ENCODE peak calls at places on chromosome 15, in nine cellular contexts. W is B cell, D is right cardiac atrium, V is foreskin fibroblast, T is left ventricle myocardium superior, R is AG20443, Q is Daoy, Y is stromal cell of bone marrow, N is memory B cell. Z is an unnamed sample.
A peak's percentile ranks its signal among the peaks of the same experiment; 100 is the strongest.

GRCh38 chr15:48872632-48873031 is 5.3 kb upstream of the EID1 start:
- DNase-seq in W (no peak), D (no peak), V (no peak), T (no peak), R (no peak), Q (no peak), Y (no peak), N (no peak), Z (no peak)

GRCh38 chr15:45732544-45733130 is 97.8 kb downstream of the SQOR start:
- DNase-seq in W (no peak), D (peak; percentile 30), V (no peak), T (peak; percentile 65), R (no peak), Q (no peak), Y (no peak), N (no peak), Z (no peak)

GRCh38 chr15:83108266-83109219 is 1.1 kb downstream of the TM6SF1 start:
- DNase-seq in W (peak; percentile 65), D (peak; percentile 62), V (no peak), T (peak; percentile 71), R (no peak), Q (peak; percentile 55), Y (no peak), N (peak; percentile 22), Z (peak; percentile 25)

GRCh38 chr15:59281699-59282098 is 75.1 kb downstream of the LDHAL6B start:
- DNase-seq in W (no peak), D (no peak), V (no peak), T (no peak), R (no peak), Q (no peak), Y (no peak), N (no peak), Z (no peak)

GRCh38 chr15:68205949-68206539 is 912 bp upstream of the CALML4 start:
- DNase-seq in W (no peak), D (peak; percentile 72), V (no peak), T (peak; percentile 69), R (no peak), Q (no peak), Y (no peak), N (no peak), Z (no peak)

GRCh38 chr15:101050647-101051290 is 131.6 kb downstream of the LRRK1 start:
- DNase-seq in W (peak; percentile 21), D (no peak), V (no peak), T (no peak), R (no peak), Q (no peak), Y (no peak), N (no peak), Z (no peak)

GRCh38 chr15:82093774-82094211 is 48.0 kb upstream of the MEX3B start:
- DNase-seq in W (no peak), D (no peak), V (peak; percentile 87), T (no peak), R (peak; percentile 32), Q (peak; percentile 89), Y (no peak), N (no peak), Z (no peak)

GRCh38 chr15:79872358-79873017 is 24.3 kb downstream of the MTHFS start:
- DNase-seq in W (no peak), D (no peak), V (no peak), T (no peak), R (no peak), Q (peak; percentile 30), Y (no peak), N (no peak), Z (no peak)

GRCh38 chr15:76642671-76643070 is 262.5 kb downstream of the SCAPER start:
- DNase-seq in W (no peak), D (no peak), V (no peak), T (no peak), R (no peak), Q (no peak), Y (no peak), N (no peak), Z (no peak)

GRCh38 chr15:75349851-75350588 is 3.2 kb downstream of the NEIL1 start:
- DNase-seq in W (peak; percentile 86), D (no peak), V (no peak), T (peak; percentile 39), R (no peak), Q (peak; percentile 74), Y (no peak), N (peak; percentile 80), Z (no peak)

GRCh38 chr15:61840090-61840489 is 220.2 kb downstream of the VPS13C start:
- DNase-seq in W (no peak), D (no peak), V (no peak), T (no peak), R (no peak), Q (no peak), Y (no peak), N (no peak), Z (no peak)

GRCh38 chr15:74767167-74768098 is 14.4 kb upstream of the CSK start:
- DNase-seq in W (no peak), D (no peak), V (no peak), T (no peak), R (no peak), Q (no peak), Y (no peak), N (no peak), Z (no peak)

GRCh38 chr15:81939604-81940440 is 106.0 kb downstream of the MEX3B start:
- DNase-seq in W (peak; percentile 18), D (no peak), V (peak; percentile 24), T (no peak), R (peak; percentile 16), Q (peak; percentile 26), Y (no peak), N (no peak), Z (peak; percentile 17)

GRCh38 chr15:76776480-76776879 is 128.7 kb downstream of the SCAPER start:
- DNase-seq in W (no peak), D (no peak), V (no peak), T (no peak), R (no peak), Q (peak; percentile 4), Y (no peak), N (no peak), Z (no peak)

GRCh38 chr15:62770752-62771151 is 271.8 kb upstream of the TPM1 start:
- DNase-seq in W (no peak), D (no peak), V (peak; percentile 75), T (no peak), R (peak; percentile 82), Q (peak; percentile 91), Y (peak; percentile 31), N (no peak), Z (no peak)

GRCh38 chr15:97084650-97085049 is 754.1 kb downstream of the NR2F2 start:
- DNase-seq in W (no peak), D (no peak), V (no peak), T (no peak), R (peak; percentile 8), Q (peak; percentile 62), Y (no peak), N (no peak), Z (no peak)

GRCh38 chr15:52527898-52528464 is 699 bp downstream of the MYO5A start:
- DNase-seq in W (no peak), D (no peak), V (peak; percentile 37), T (no peak), R (peak; percentile 37), Q (peak; percentile 81), Y (no peak), N (no peak), Z (no peak)

GRCh38 chr15:74036271-74037170 is 42.0 kb downstream of the PML start:
- DNase-seq in W (peak; percentile 21), D (peak; percentile 65), V (peak; percentile 56), T (peak; percentile 71), R (peak; percentile 81), Q (peak; percentile 38), Y (no peak), N (no peak), Z (no peak)

GRCh38 chr15:49644364-49644794 is 23.5 kb downstream of the DTWD1 start:
- DNase-seq in W (no peak), D (no peak), V (no peak), T (no peak), R (no peak), Q (no peak), Y (no peak), N (no peak), Z (no peak)

GRCh38 chr15:59303641-59304433 is 68.8 kb downstream of the MYO1E start:
- DNase-seq in W (no peak), D (no peak), V (no peak), T (no peak), R (no peak), Q (peak; percentile 57), Y (no peak), N (no peak), Z (no peak)

GRCh38 chr15:66854012-66854965 is 152.3 kb downstream of the SMAD6 start:
- DNase-seq in W (no peak), D (no peak), V (no peak), T (no peak), R (no peak), Q (no peak), Y (no peak), N (peak; percentile 6), Z (no peak)

GRCh38 chr15:51736646-51737537 is 563 bp downstream of the LYSMD2 start:
- DNase-seq in W (peak; percentile 78), D (peak; percentile 57), V (no peak), T (peak; percentile 62), R (peak; percentile 53), Q (peak; percentile 74), Y (no peak), N (peak; percentile 68), Z (no peak)

GRCh38 chr15:72402726-72403125 is 4.6 kb downstream of the TMEM202 start:
- DNase-seq in W (no peak), D (no peak), V (no peak), T (no peak), R (no peak), Q (no peak), Y (no peak), N (no peak), Z (no peak)

GRCh38 chr15:70089692-70089971 is 8.1 kb downstream of the TLE3 start:
- DNase-seq in W (no peak), D (no peak), V (no peak), T (no peak), R (no peak), Q (no peak), Y (no peak), N (no peak), Z (no peak)

GRCh38 chr15:90101130-90101968 is 919 bp downstream of the IDH2 start:
- DNase-seq in W (peak; percentile 59), D (peak; percentile 61), V (no peak), T (peak; percentile 77), R (no peak), Q (peak; percentile 37), Y (no peak), N (peak; percentile 32), Z (no peak)

GRCh38 chr15:64466408-64467116 is 6.2 kb downstream of the ZNF609 start:
- DNase-seq in W (no peak), D (no peak), V (no peak), T (no peak), R (no peak), Q (no peak), Y (no peak), N (no peak), Z (no peak)

GRCh38 chr15:44537728-44538240 is 837 bp downstream of the EIF3J start:
- DNase-seq in W (no peak), D (no peak), V (no peak), T (no peak), R (no peak), Q (no peak), Y (no peak), N (no peak), Z (no peak)

GRCh38 chr15:76153241-76154197 is 93.7 kb downstream of the TMEM266 start:
- DNase-seq in W (no peak), D (no peak), V (no peak), T (no peak), R (no peak), Q (no peak), Y (no peak), N (no peak), Z (no peak)

GRCh38 chr15:99433026-99433756 is 132.6 kb upstream of the MEF2A start:
- DNase-seq in W (peak; percentile 79), D (no peak), V (no peak), T (no peak), R (no peak), Q (no peak), Y (no peak), N (no peak), Z (no peak)

GRCh38 chr15:66779331-66780009 is 77.4 kb downstream of the SMAD6 start:
- DNase-seq in W (no peak), D (no peak), V (no peak), T (no peak), R (no peak), Q (no peak), Y (no peak), N (no peak), Z (no peak)

GRCh38 chr15:80173022-80173759 is 20.4 kb downstream of the FAH start:
- DNase-seq in W (peak; percentile 72), D (no peak), V (no peak), T (peak; percentile 65), R (peak; percentile 63), Q (peak; percentile 65), Y (peak; percentile 16), N (peak; percentile 73), Z (peak; percentile 54)

Z was measured in GM18507.